ENCODE peak calls at places on chromosome 19, in eight cellular contexts. One of them, this sample, is unnamed. For H3K4me1, the result is how much of the 10 kb centered on the place peaks cover.

GRCh38 chr19:1163283-1163933 is 10.7 kb downstream of the SBNO2 start:
- DNase-seq in breast epithelium: no peak
- DNase-seq in A549: no peak
- DNase-seq in PC-3: no peak
- DNase-seq in Peyer's patch: peak
- DNase-seq in psoas muscle: peak
- DNase-seq in IMR-90: no peak
- DNase-seq in cardiac muscle cell: no peak
- DNase-seq in this sample: no peak

GRCh38 chr19:23527797-23528196 is 132.5 kb upstream of the ZNF91 start:
- DNase-seq in breast epithelium: no peak
- DNase-seq in A549: no peak
- DNase-seq in PC-3: no peak
- DNase-seq in Peyer's patch: no peak
- DNase-seq in psoas muscle: no peak
- DNase-seq in IMR-90: no peak
- DNase-seq in cardiac muscle cell: no peak
- DNase-seq in this sample: no peak

GRCh38 chr19:10332965-10333757 is at the start of gene RAVER1:
- DNase-seq in breast epithelium: peak
- DNase-seq in A549: peak
- DNase-seq in PC-3: peak
- DNase-seq in Peyer's patch: peak
- DNase-seq in psoas muscle: peak
- DNase-seq in IMR-90: peak
- DNase-seq in cardiac muscle cell: peak
- DNase-seq in this sample: peak

GRCh38 chr19:31892060-31892459 is 453.4 kb upstream of the ZNF507 start:
- DNase-seq in breast epithelium: no peak
- DNase-seq in A549: no peak
- DNase-seq in PC-3: no peak
- DNase-seq in Peyer's patch: no peak
- DNase-seq in psoas muscle: no peak
- DNase-seq in IMR-90: no peak
- DNase-seq in cardiac muscle cell: no peak
- DNase-seq in this sample: no peak

GRCh38 chr19:44879309-44880065 is 11.6 kb upstream of the TOMM40 start:
- DNase-seq in breast epithelium: no peak
- DNase-seq in A549: no peak
- DNase-seq in PC-3: no peak
- DNase-seq in Peyer's patch: no peak
- DNase-seq in psoas muscle: no peak
- DNase-seq in IMR-90: no peak
- DNase-seq in cardiac muscle cell: no peak
- DNase-seq in this sample: no peak

GRCh38 chr19:55212447-55212846 is 3.1 kb upstream of the PTPRH start:
- DNase-seq in breast epithelium: no peak
- DNase-seq in A549: peak
- DNase-seq in PC-3: peak
- DNase-seq in Peyer's patch: peak
- DNase-seq in psoas muscle: no peak
- DNase-seq in IMR-90: no peak
- DNase-seq in cardiac muscle cell: no peak
- DNase-seq in this sample: peak

GRCh38 chr19:9811139-9811538 is 7.7 kb downstream of the FBXL12 start:
- DNase-seq in breast epithelium: no peak
- DNase-seq in A549: no peak
- DNase-seq in PC-3: no peak
- DNase-seq in Peyer's patch: no peak
- DNase-seq in psoas muscle: no peak
- DNase-seq in IMR-90: no peak
- DNase-seq in cardiac muscle cell: no peak
- DNase-seq in this sample: no peak

GRCh38 chr19:45729774-45730388 is 815 bp downstream of the FBXO46 start:
- DNase-seq in breast epithelium: no peak
- DNase-seq in A549: no peak
- DNase-seq in PC-3: no peak
- DNase-seq in Peyer's patch: no peak
- DNase-seq in psoas muscle: no peak
- DNase-seq in IMR-90: no peak
- DNase-seq in cardiac muscle cell: no peak
- DNase-seq in this sample: peak

GRCh38 chr19:39327990-39328705 is 7.5 kb upstream of the LRFN1 start:
- DNase-seq in breast epithelium: peak
- DNase-seq in A549: peak
- DNase-seq in PC-3: peak
- DNase-seq in Peyer's patch: peak
- DNase-seq in psoas muscle: peak
- DNase-seq in IMR-90: peak
- DNase-seq in cardiac muscle cell: peak
- DNase-seq in this sample: peak

GRCh38 chr19:14370169-14370998 is 10.9 kb upstream of the ADGRE5 start:
- DNase-seq in breast epithelium: no peak
- DNase-seq in A549: no peak
- DNase-seq in PC-3: no peak
- DNase-seq in Peyer's patch: no peak
- DNase-seq in psoas muscle: no peak
- DNase-seq in IMR-90: no peak
- DNase-seq in cardiac muscle cell: no peak
- DNase-seq in this sample: no peak

GRCh38 chr19:17512574-17512939 is 1.1 kb downstream of the PGLS start:
- DNase-seq in breast epithelium: no peak
- DNase-seq in A549: no peak
- DNase-seq in PC-3: no peak
- DNase-seq in Peyer's patch: no peak
- DNase-seq in psoas muscle: no peak
- DNase-seq in IMR-90: no peak
- DNase-seq in cardiac muscle cell: no peak
- DNase-seq in this sample: peak

GRCh38 chr19:47096721-47097120 is 16.9 kb downstream of the ZC3H4 start:
- DNase-seq in breast epithelium: peak
- DNase-seq in A549: no peak
- DNase-seq in PC-3: no peak
- DNase-seq in Peyer's patch: peak
- DNase-seq in psoas muscle: no peak
- DNase-seq in IMR-90: no peak
- DNase-seq in cardiac muscle cell: no peak
- DNase-seq in this sample: no peak

GRCh38 chr19:55777528-55777927 is 8.6 kb downstream of the RFPL4AL1 start:
- DNase-seq in breast epithelium: no peak
- DNase-seq in A549: no peak
- DNase-seq in PC-3: peak
- DNase-seq in Peyer's patch: no peak
- DNase-seq in psoas muscle: no peak
- DNase-seq in IMR-90: no peak
- DNase-seq in cardiac muscle cell: no peak
- DNase-seq in this sample: no peak

GRCh38 chr19:12015753-12016116 is 19.7 kb downstream of the ZNF433 start:
- DNase-seq in breast epithelium: no peak
- DNase-seq in A549: no peak
- DNase-seq in PC-3: no peak
- DNase-seq in Peyer's patch: no peak
- DNase-seq in psoas muscle: no peak
- DNase-seq in IMR-90: no peak
- DNase-seq in cardiac muscle cell: no peak
- DNase-seq in this sample: no peak

GRCh38 chr19:56076413-56076998 is 44.6 kb downstream of the ZNF787 start:
- DNase-seq in breast epithelium: no peak
- DNase-seq in A549: peak
- DNase-seq in PC-3: peak
- DNase-seq in Peyer's patch: no peak
- DNase-seq in psoas muscle: no peak
- DNase-seq in IMR-90: peak
- DNase-seq in cardiac muscle cell: peak
- DNase-seq in this sample: peak

GRCh38 chr19:4416268-4416667 is 13.8 kb downstream of the CHAF1A start:
- DNase-seq in breast epithelium: no peak
- DNase-seq in A549: no peak
- DNase-seq in PC-3: no peak
- DNase-seq in Peyer's patch: no peak
- DNase-seq in psoas muscle: no peak
- DNase-seq in IMR-90: no peak
- DNase-seq in cardiac muscle cell: no peak
- DNase-seq in this sample: no peak
- H3K4me1 ChIP-seq in breast epithelium: under half
- H3K4me1 ChIP-seq in A549: under half
- H3K4me1 ChIP-seq in PC-3: under half
- H3K4me1 ChIP-seq in Peyer's patch: under half
- H3K4me1 ChIP-seq in psoas muscle: under half
- H3K4me1 ChIP-seq in IMR-90: under half
- H3K4me1 ChIP-seq in cardiac muscle cell: under half
- H3K4me1 ChIP-seq in this sample: under half

GRCh38 chr19:19460761-19461265 is 54.5 kb downstream of the TSSK6 start:
- DNase-seq in breast epithelium: peak
- DNase-seq in A549: no peak
- DNase-seq in PC-3: no peak
- DNase-seq in Peyer's patch: no peak
- DNase-seq in psoas muscle: peak
- DNase-seq in IMR-90: peak
- DNase-seq in cardiac muscle cell: peak
- DNase-seq in this sample: peak

GRCh38 chr19:19459099-19459498 is 53.6 kb downstream of the GATAD2A start:
- DNase-seq in breast epithelium: no peak
- DNase-seq in A549: no peak
- DNase-seq in PC-3: no peak
- DNase-seq in Peyer's patch: no peak
- DNase-seq in psoas muscle: no peak
- DNase-seq in IMR-90: peak
- DNase-seq in cardiac muscle cell: no peak
- DNase-seq in this sample: no peak

GRCh38 chr19:19459707-19460251 is 54.3 kb downstream of the GATAD2A start:
- DNase-seq in breast epithelium: no peak
- DNase-seq in A549: no peak
- DNase-seq in PC-3: peak
- DNase-seq in Peyer's patch: no peak
- DNase-seq in psoas muscle: peak
- DNase-seq in IMR-90: peak
- DNase-seq in cardiac muscle cell: no peak
- DNase-seq in this sample: peak

GRCh38 chr19:19461306-19461670 is 54.1 kb downstream of the TSSK6 start:
- DNase-seq in breast epithelium: no peak
- DNase-seq in A549: no peak
- DNase-seq in PC-3: no peak
- DNase-seq in Peyer's patch: no peak
- DNase-seq in psoas muscle: no peak
- DNase-seq in IMR-90: no peak
- DNase-seq in cardiac muscle cell: no peak
- DNase-seq in this sample: no peak

DNA sequence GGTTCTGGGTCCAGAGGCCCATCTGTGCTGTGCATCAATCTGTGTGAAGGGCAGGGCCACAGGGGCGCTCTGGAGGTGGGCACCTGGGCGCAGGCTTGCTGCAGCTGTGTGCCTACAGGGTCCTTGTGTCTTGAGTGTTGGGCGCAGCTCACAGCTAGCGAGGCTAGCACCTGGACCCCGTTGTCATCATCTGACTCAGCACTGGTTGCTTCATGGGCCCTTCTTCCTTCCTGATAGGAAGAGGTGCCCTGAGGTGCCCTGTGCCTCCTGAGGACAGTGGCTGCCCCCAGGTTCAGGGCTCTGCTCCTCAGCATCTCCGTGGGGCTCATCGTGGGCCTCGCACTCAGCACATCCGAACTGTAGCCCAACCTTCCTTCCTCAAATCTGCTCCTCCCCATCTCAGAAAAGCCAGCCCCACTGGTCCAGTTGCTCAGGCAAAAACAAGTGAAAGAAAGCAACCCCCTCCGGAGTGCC is 54.8 kb downstream of the GATAD2A start:
- DNase-seq in breast epithelium: no peak
- DNase-seq in A549: no peak
- DNase-seq in PC-3: no peak
- DNase-seq in Peyer's patch: no peak
- DNase-seq in psoas muscle: no peak
- DNase-seq in IMR-90: peak
- DNase-seq in cardiac muscle cell: no peak
- DNase-seq in this sample: no peak
- H3K27ac ChIP-seq in breast epithelium: peak
- H3K27ac ChIP-seq in A549: no peak
- H3K27ac ChIP-seq in PC-3: peak
- H3K27ac ChIP-seq in Peyer's patch: peak
- H3K27ac ChIP-seq in psoas muscle: peak
- H3K27ac ChIP-seq in IMR-90: peak
- H3K27ac ChIP-seq in cardiac muscle cell: peak
- H3K27ac ChIP-seq in this sample: peak

DNA sequence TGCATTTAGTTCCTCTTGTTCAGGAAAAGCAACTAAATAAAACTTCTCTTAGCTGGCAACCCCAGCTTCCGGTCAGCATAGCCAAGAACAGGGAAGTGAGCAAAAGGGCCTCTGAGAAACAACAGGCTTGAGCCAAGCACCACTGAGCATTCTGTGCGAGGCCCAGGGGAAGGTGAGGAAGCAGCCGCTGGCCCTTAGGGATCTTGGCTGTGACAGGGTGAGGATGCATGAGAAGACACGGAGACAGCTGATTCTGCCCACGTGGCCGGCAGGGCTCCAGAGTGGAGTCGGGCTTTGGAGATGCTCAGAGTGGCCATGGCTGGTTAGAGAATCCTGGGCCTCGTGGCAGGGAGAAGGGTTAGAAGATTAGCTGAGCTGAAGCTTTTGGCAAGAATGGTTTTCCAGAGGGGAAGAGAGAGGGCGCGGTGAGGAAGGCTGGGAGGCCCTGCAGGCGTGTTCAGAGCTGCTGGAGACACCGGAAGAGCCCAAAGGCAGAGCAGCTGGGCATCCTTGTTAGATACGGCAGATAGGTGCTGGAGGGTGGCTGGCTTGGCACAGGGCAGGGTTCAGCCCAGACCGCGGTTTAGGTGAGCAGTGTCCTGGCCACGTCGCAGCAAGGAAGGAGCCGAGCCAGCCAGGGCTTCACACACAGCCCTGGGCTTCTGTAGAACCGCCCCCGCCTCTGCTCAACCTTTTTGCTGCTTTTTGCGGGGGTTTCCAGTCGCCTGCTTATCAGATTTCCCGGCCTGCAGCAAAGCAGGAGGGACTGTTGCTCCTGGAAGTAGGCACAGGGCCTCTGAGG is 17.3 kb downstream of the UPF1 start:
- DNase-seq in breast epithelium: peak
- DNase-seq in A549: no peak
- DNase-seq in PC-3: no peak
- DNase-seq in Peyer's patch: no peak
- DNase-seq in psoas muscle: peak
- DNase-seq in IMR-90: peak
- DNase-seq in cardiac muscle cell: no peak
- DNase-seq in this sample: no peak
- H3K4me3 ChIP-seq in breast epithelium: peak
- H3K4me3 ChIP-seq in A549: no peak
- H3K4me3 ChIP-seq in PC-3: no peak
- H3K4me3 ChIP-seq in Peyer's patch: no peak
- H3K4me3 ChIP-seq in psoas muscle: peak
- H3K4me3 ChIP-seq in IMR-90: no peak
- H3K4me3 ChIP-seq in cardiac muscle cell: no peak
- H3K4me3 ChIP-seq in this sample: no peak

DNA sequence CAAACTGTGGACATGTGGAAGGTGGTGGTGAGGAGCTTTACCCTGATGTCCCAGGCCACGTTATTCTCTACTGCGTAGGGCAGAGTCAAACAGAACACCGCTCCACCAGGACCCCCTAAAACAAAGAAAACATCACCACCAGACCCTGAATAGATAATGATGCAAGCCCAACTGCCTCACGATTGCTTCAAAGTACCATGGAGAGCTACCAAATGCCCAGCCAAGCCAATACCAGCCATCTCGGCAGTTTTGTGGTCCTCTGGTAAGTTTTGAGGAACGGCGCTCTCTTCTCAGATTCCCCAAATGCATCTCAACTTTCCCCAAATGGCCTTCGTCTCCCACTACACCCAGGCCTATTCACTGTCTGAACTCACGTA is 5.6 kb downstream of the RANBP3 start:
- DNase-seq in breast epithelium: no peak
- DNase-seq in A549: no peak
- DNase-seq in PC-3: no peak
- DNase-seq in Peyer's patch: no peak
- DNase-seq in psoas muscle: no peak
- DNase-seq in IMR-90: no peak
- DNase-seq in cardiac muscle cell: no peak
- DNase-seq in this sample: no peak
- H3K4me1 ChIP-seq in breast epithelium: under half
- H3K4me1 ChIP-seq in A549: under half
- H3K4me1 ChIP-seq in PC-3: under half
- H3K4me1 ChIP-seq in Peyer's patch: under half
- H3K4me1 ChIP-seq in psoas muscle: half or more
- H3K4me1 ChIP-seq in IMR-90: under half
- H3K4me1 ChIP-seq in cardiac muscle cell: under half
- H3K4me1 ChIP-seq in this sample: under half

This sample was measured in small intestine.